ENCODE peak calls at places on chromosomes 4 and X, in seven cellular contexts. V is HL-60, J is AG10803, W is HFF-Myc, P is colonic mucosa, T is BE2C, O is fibroblast of lung. A is an unnamed sample.

GRCh38 chrX:129606918-129607317 is 47.8 kb downstream of the APLN start:
- DNase-seq in V (peak), J (peak), W (peak), P (peak), T (peak), O (peak), A (no peak)

GRCh38 chr4:1508161-1509160 is 102.2 kb upstream of the NKX1-1 start:
- DNase-seq in V (no peak), J (no peak), W (no peak), P (no peak), T (peak), O (no peak), A (no peak)

GRCh38 chrX:2723316-2723879 is 28.4 kb upstream of the XG start:
- DNase-seq in V (no peak), J (no peak), W (no peak), P (no peak), T (no peak), O (no peak), A (no peak)

GRCh38 chr4:56764775-56765174 is 56.7 kb downstream of the SPINK2 start:
- DNase-seq in V (no peak), J (peak), W (peak), P (no peak), T (no peak), O (peak), A (no peak)

GRCh38 chr4:88143504-88143903 is 14.9 kb downstream of the ABCG2 start:
- DNase-seq in V (no peak), J (no peak), W (no peak), P (no peak), T (no peak), O (peak), A (no peak)

GRCh38 chr4:88158360-88159136 is at the start of gene ABCG2:
- DNase-seq in V (peak), J (peak), W (peak), P (peak), T (peak), O (peak), A (no peak)

GRCh38 chrX:100649550-100650356 is 5.8 kb downstream of the SRPX2 start:
- DNase-seq in V (no peak), J (peak), W (peak), P (peak), T (no peak), O (peak), A (no peak)

GRCh38 chrX:14598330-14598729 is 69.0 kb downstream of the GLRA2 start:
- DNase-seq in V (no peak), J (peak), W (no peak), P (no peak), T (no peak), O (peak), A (no peak)

GRCh38 chrX:148049441-148049840 is 68.3 kb downstream of the FMR1NB start:
- DNase-seq in V (no peak), J (peak), W (no peak), P (no peak), T (no peak), O (peak), A (no peak)

GRCh38 chr4:153346563-153346962 is 2.1 kb downstream of the MND1 start:
- DNase-seq in V (no peak), J (peak), W (no peak), P (no peak), T (no peak), O (no peak), A (no peak)

GRCh38 chrX:107601759-107602158 is 26.6 kb upstream of the PRPS1 start:
- DNase-seq in V (no peak), J (no peak), W (no peak), P (no peak), T (no peak), O (no peak), A (no peak)

GRCh38 chr4:40736910-40737309 is 12.8 kb upstream of the NSUN7 start:
- DNase-seq in V (no peak), J (peak), W (no peak), P (no peak), T (no peak), O (peak), A (no peak)

GRCh38 chrX:11908371-11908770 is 150.3 kb downstream of the MSL3 start:
- DNase-seq in V (peak), J (no peak), W (no peak), P (no peak), T (no peak), O (peak), A (no peak)

GRCh38 chr4:37858877-37859276 is 32.0 kb upstream of the TBC1D1 start:
- DNase-seq in V (no peak), J (no peak), W (no peak), P (no peak), T (no peak), O (no peak), A (no peak)
- H3K4me3 ChIP-seq in V (no peak), J (no peak), W (no peak), P (no peak), T (no peak), O (no peak), A (no peak)

GRCh38 chr4:17780461-17781071 is 855 bp downstream of the FAM184B start:
- DNase-seq in V (no peak), J (peak), W (no peak), P (no peak), T (no peak), O (peak), A (no peak)
- H3K4me3 ChIP-seq in V (no peak), J (peak), W (peak), P (peak), T (no peak), O (peak), A (peak)

DNA sequence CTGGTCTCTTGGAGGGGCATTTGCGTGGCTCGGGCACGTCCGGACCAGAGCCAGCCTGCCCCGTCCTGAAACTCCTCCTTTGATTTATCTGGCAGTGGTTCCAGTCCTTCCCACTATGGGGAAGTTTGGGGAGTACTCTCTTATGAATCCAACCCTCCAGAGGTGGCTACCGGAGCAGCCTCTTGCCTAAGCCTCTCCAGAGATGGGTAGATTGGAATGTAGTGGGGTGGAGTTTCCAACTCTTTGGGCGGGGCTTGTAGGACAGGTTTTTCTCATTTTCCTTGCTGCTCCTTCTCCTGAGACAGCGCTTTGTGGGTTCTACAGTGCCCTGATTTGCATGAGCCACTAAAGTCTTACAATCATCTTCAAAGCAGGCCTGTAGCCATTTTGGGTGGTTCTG is 60.1 kb upstream of the XAGE1B start:
- DNase-seq in V (no peak), J (no peak), W (no peak), P (peak), T (no peak), O (no peak), A (no peak)
- H3K4me3 ChIP-seq in V (no peak), J (no peak), W (no peak), P (no peak), T (no peak), O (no peak), A (no peak)

GRCh38 chrX:46328133-46328532 is 217.1 kb downstream of the ZNF674 start:
- DNase-seq in V (no peak), J (no peak), W (no peak), P (no peak), T (no peak), O (no peak), A (no peak)

GRCh38 chrX:46326161-46326560 is 219.1 kb downstream of the ZNF674 start:
- DNase-seq in V (no peak), J (peak), W (no peak), P (no peak), T (no peak), O (peak), A (no peak)

GRCh38 chrX:46324166-46324565 is 221.1 kb downstream of the ZNF674 start:
- DNase-seq in V (no peak), J (no peak), W (no peak), P (no peak), T (no peak), O (no peak), A (no peak)

GRCh38 chrX:46327229-46328081 is 217.8 kb downstream of the ZNF674 start:
- DNase-seq in V (no peak), J (peak), W (no peak), P (peak), T (no peak), O (peak), A (peak)

GRCh38 chrX:46325312-46325877 is 219.8 kb downstream of the ZNF674 start:
- DNase-seq in V (no peak), J (peak), W (no peak), P (no peak), T (no peak), O (peak), A (peak)
- H3K4me3 ChIP-seq in V (no peak), J (no peak), W (no peak), P (no peak), T (no peak), O (no peak), A (peak)

GRCh38 chr4:163330828-163331628 is 1.4 kb downstream of the NPY1R start:
- DNase-seq in V (no peak), J (no peak), W (no peak), P (no peak), T (no peak), O (no peak), A (no peak)
- H3K4me3 ChIP-seq in V (no peak), J (no peak), W (no peak), P (peak), T (no peak), O (peak), A (no peak)

A was measured in keratinocyte.